ENCODE peak calls at places on chromosomes 2 and 18, in ten cellular contexts. P, S, U, O, V, K, G, C, I and R are unnamed samples.
A peak's percentile ranks its signal among the peaks of the same experiment; 100 is the strongest.

GRCh38 chr18:48104703-48105102 is 174.2 kb upstream of the SMAD2 start:
- DNase-seq in P (no peak), S (no peak), U (no peak), O (no peak), V (no peak), K (no peak), G (no peak), C (no peak), I (no peak), R (no peak)

GRCh38 chr2:3491306-3491705 is 28.0 kb downstream of the ADI1 start:
- DNase-seq in P (no peak), S (no peak), U (peak; percentile 31), O (no peak), V (no peak), K (no peak), G (peak; percentile 29), C (no peak), I (peak; percentile 58), R (no peak)

GRCh38 chr2:17858064-17858463 is 20.4 kb upstream of the KCNS3 start:
- DNase-seq in P (no peak), S (no peak), U (no peak), O (no peak), V (no peak), K (no peak), G (no peak), C (no peak), I (no peak), R (no peak)

GRCh38 chr2:233021771-233022170 is 8.7 kb upstream of the NGEF start:
- DNase-seq in P (no peak), S (no peak), U (no peak), O (no peak), V (no peak), K (peak; percentile 43), G (no peak), C (no peak), I (no peak), R (no peak)

GRCh38 chr2:38376346-38376682 is 759 bp downstream of the ATL2 start:
- DNase-seq in P (no peak), S (peak; percentile 73), U (no peak), O (peak; percentile 30), V (no peak), K (peak; percentile 71), G (no peak), C (peak; percentile 62), I (peak; percentile 80), R (no peak)

GRCh38 chr2:65382776-65383357 is 49.5 kb downstream of the SPRED2 start:
- DNase-seq in P (peak; percentile 20), S (no peak), U (peak; percentile 95), O (peak; percentile 87), V (peak; percentile 77), K (peak; percentile 90), G (peak; percentile 93), C (peak; percentile 80), I (peak; percentile 93), R (peak; percentile 39)

GRCh38 chr2:191114403-191114886 is 36.3 kb downstream of the STAT4 start:
- DNase-seq in P (no peak), S (no peak), U (no peak), O (no peak), V (no peak), K (peak; percentile 63), G (no peak), C (no peak), I (peak; percentile 28), R (no peak)

GRCh38 chr2:26609133-26609532 is 32.0 kb downstream of the CIB4 start:
- DNase-seq in P (no peak), S (no peak), U (peak; percentile 42), O (no peak), V (no peak), K (no peak), G (peak; percentile 79), C (peak; percentile 37), I (no peak), R (no peak)

GRCh38 chr2:171365232-171365631 is 68.6 kb downstream of the METTL8 start:
- DNase-seq in P (no peak), S (no peak), U (no peak), O (no peak), V (no peak), K (no peak), G (no peak), C (no peak), I (no peak), R (no peak)

GRCh38 chr2:72457801-72458516 is 310.3 kb upstream of the CYP26B1 start:
- DNase-seq in P (no peak), S (no peak), U (no peak), O (no peak), V (no peak), K (peak; percentile 27), G (no peak), C (no peak), I (no peak), R (no peak)

GRCh38 chr18:22514655-22515054 is 96.9 kb upstream of the CTAGE1 start:
- DNase-seq in P (no peak), S (no peak), U (no peak), O (no peak), V (no peak), K (no peak), G (no peak), C (no peak), I (no peak), R (no peak)

GRCh38 chr2:202114798-202115197 is 41.7 kb downstream of the KIAA2012 start:
- DNase-seq in P (no peak), S (no peak), U (no peak), O (no peak), V (no peak), K (no peak), G (no peak), C (no peak), I (peak; percentile 78), R (no peak)

GRCh38 chr2:202120827-202121226 is 47.8 kb downstream of the KIAA2012 start:
- DNase-seq in P (no peak), S (no peak), U (no peak), O (no peak), V (no peak), K (no peak), G (no peak), C (no peak), I (no peak), R (no peak)

GRCh38 chr2:202115385-202116060 is 42.5 kb downstream of the KIAA2012 start:
- DNase-seq in P (no peak), S (no peak), U (no peak), O (no peak), V (no peak), K (peak; percentile 49), G (no peak), C (no peak), I (no peak), R (no peak)

GRCh38 chr2:202116686-202117085 is 43.6 kb downstream of the KIAA2012 start:
- DNase-seq in P (no peak), S (no peak), U (no peak), O (no peak), V (no peak), K (no peak), G (no peak), C (no peak), I (peak; percentile 35), R (no peak)

DNA sequence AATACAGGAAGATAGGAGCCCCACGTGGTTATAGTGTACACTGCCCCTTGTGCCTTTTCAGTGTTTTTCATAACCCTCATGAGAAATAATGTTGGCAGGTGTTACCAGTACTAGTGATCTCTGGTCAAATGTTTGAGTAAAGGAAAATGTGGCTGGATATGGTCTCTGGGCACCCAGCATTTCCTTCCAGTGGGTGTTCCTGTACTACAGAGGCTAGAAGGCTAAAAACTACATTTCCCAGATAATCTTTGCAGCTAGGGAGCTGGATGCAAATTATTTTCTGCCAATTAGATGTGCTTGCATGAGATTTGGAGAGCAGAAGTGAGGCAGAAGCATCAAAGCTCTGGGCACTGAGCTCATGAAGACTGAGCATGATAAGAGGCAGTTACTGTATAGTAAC is 45.1 kb downstream of the KIAA2012 start:
- DNase-seq in P (no peak), S (no peak), U (no peak), O (no peak), V (no peak), K (no peak), G (no peak), C (no peak), I (no peak), R (no peak)
- TF ChIP-seq CTCF in P (no peak), S (no peak), U (no peak), O (no peak), V (no peak), K (no peak), G (no peak), C (no peak), I (no peak), R (no peak)

GRCh38 chr2:148927010-148927409 is 52.0 kb downstream of the KIF5C start:
- DNase-seq in P (no peak), S (no peak), U (no peak), O (peak; percentile 26), V (no peak), K (no peak), G (no peak), C (no peak), I (peak; percentile 75), R (no peak)
- TF ChIP-seq CTCF in P (no peak), S (no peak), U (no peak), O (no peak), V (no peak), K (no peak), G (no peak), C (no peak), I (no peak), R (no peak)

DNA sequence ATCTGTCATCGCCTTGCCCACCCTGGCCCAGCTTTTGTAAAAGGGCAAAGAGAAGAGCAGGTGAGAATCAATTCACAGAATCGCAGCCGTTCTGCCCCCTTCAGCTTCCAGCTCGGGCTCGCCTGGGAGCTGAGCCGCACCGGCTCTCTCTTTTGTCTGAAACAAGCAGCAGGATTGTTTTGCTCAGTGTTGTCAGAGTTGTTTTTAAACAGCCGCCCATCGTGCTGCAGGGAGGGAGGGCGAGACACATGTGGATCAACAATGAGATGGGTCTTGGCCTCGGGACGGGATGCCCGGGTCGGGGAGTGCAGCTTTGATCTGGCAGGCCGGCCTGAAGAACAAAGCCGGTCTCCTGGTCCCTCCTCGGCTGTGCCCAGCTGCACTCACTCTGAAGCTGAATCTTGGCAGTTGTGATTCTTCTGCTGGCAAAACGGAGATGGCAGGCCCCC is 39.7 kb upstream of the HDAC4 start:
- DNase-seq in P (peak; percentile 44), S (no peak), U (no peak), O (no peak), V (no peak), K (no peak), G (peak; percentile 84), C (no peak), I (no peak), R (peak; percentile 91)
- TF ChIP-seq CTCF in P (no peak), S (no peak), U (no peak), O (no peak), V (no peak), K (no peak), G (no peak), C (no peak), I (no peak), R (no peak)

DNA sequence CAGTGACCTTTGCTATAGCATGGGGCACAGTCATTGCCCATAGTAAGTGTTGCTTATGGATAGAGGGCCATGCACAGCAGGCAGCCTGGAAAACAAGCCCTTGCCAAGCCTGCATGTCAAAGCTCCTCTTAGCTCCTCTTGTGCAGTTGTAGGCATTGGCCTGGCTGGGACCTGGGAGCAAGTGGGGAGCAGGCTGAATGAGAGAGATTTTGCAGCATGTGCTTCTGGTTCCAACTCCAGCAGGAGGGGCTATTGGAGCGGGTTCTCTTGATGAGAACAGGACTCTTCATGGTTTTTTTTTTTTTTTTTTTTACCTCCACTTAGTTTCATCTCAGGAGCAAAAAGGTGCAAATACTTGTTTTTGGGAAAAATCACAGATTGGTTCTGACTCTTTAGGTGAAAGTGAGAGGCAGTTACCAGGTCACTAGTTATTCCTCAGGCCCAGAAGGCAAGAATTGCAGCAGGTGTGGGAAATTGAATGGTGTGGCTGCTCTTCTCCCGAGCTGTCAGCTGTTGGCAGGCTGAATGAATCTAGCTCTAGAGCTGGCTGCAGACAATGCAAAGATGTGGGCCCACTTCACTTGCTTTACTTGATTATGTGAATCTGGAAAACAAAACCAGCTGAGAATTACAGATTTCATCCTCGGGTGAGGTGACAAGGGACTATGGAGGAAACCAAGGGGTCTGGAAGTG is 95.9 kb downstream of the MAP4K4 start:
- DNase-seq in P (no peak), S (no peak), U (no peak), O (no peak), V (no peak), K (no peak), G (no peak), C (no peak), I (no peak), R (no peak)
- TF ChIP-seq CTCF in P (no peak), S (peak; percentile 24), U (peak; percentile 13), O (no peak), V (peak; percentile 17), K (peak; percentile 22), G (no peak), C (no peak), I (no peak), R (peak; percentile 52)